ENCODE peak calls at places on chromosome 16, in seven cellular contexts. One of them, this sample, is unnamed.

GRCh38 chr16:84970447-84971127 is 40.7 kb downstream of the ZDHHC7 start:
- DNase-seq in HFF-Myc: peak
- DNase-seq in cardiac fibroblast: peak
- DNase-seq in adrenal gland: peak
- DNase-seq in B cell: peak
- DNase-seq in transverse colon: peak
- DNase-seq in esophagus muscularis mucosa: no peak
- DNase-seq in this sample: peak

GRCh38 chr16:81174644-81175324 is 63.7 kb upstream of the BCO1 start:
- DNase-seq in HFF-Myc: peak
- DNase-seq in cardiac fibroblast: peak
- DNase-seq in adrenal gland: no peak
- DNase-seq in B cell: no peak
- DNase-seq in transverse colon: no peak
- DNase-seq in esophagus muscularis mucosa: no peak
- DNase-seq in this sample: peak

GRCh38 chr16:84449156-84450140 is 55.0 kb downstream of the MEAK7 start:
- DNase-seq in HFF-Myc: no peak
- DNase-seq in cardiac fibroblast: no peak
- DNase-seq in adrenal gland: no peak
- DNase-seq in B cell: no peak
- DNase-seq in transverse colon: peak
- DNase-seq in esophagus muscularis mucosa: no peak
- DNase-seq in this sample: no peak

GRCh38 chr16:50497592-50497991 is 50.6 kb upstream of the NKD1 start:
- DNase-seq in HFF-Myc: no peak
- DNase-seq in cardiac fibroblast: no peak
- DNase-seq in adrenal gland: no peak
- DNase-seq in B cell: no peak
- DNase-seq in transverse colon: no peak
- DNase-seq in esophagus muscularis mucosa: no peak
- DNase-seq in this sample: peak

GRCh38 chr16:86763819-86764218 is 185.5 kb downstream of the FOXL1 start:
- DNase-seq in HFF-Myc: no peak
- DNase-seq in cardiac fibroblast: no peak
- DNase-seq in adrenal gland: no peak
- DNase-seq in B cell: no peak
- DNase-seq in transverse colon: no peak
- DNase-seq in esophagus muscularis mucosa: no peak
- DNase-seq in this sample: no peak

GRCh38 chr16:27230562-27230991 is 27.3 kb downstream of the KDM8 start:
- DNase-seq in HFF-Myc: no peak
- DNase-seq in cardiac fibroblast: no peak
- DNase-seq in adrenal gland: no peak
- DNase-seq in B cell: peak
- DNase-seq in transverse colon: peak
- DNase-seq in esophagus muscularis mucosa: no peak
- DNase-seq in this sample: no peak

GRCh38 chr16:3147046-3147756 is 12.4 kb downstream of the ZNF213 start:
- DNase-seq in HFF-Myc: no peak
- DNase-seq in cardiac fibroblast: no peak
- DNase-seq in adrenal gland: no peak
- DNase-seq in B cell: no peak
- DNase-seq in transverse colon: no peak
- DNase-seq in esophagus muscularis mucosa: no peak
- DNase-seq in this sample: no peak

GRCh38 chr16:65071371-65072311 is 50.2 kb downstream of the CDH11 start:
- DNase-seq in HFF-Myc: no peak
- DNase-seq in cardiac fibroblast: peak
- DNase-seq in adrenal gland: peak
- DNase-seq in B cell: no peak
- DNase-seq in transverse colon: peak
- DNase-seq in esophagus muscularis mucosa: peak
- DNase-seq in this sample: peak

GRCh38 chr16:2487903-2488531 is 13.1 kb downstream of the TBC1D24 start:
- DNase-seq in HFF-Myc: no peak
- DNase-seq in cardiac fibroblast: no peak
- DNase-seq in adrenal gland: no peak
- DNase-seq in B cell: no peak
- DNase-seq in transverse colon: no peak
- DNase-seq in esophagus muscularis mucosa: no peak
- DNase-seq in this sample: no peak

GRCh38 chr16:8631373-8631772 is 9.9 kb downstream of the METTL22 start:
- DNase-seq in HFF-Myc: no peak
- DNase-seq in cardiac fibroblast: peak
- DNase-seq in adrenal gland: no peak
- DNase-seq in B cell: no peak
- DNase-seq in transverse colon: no peak
- DNase-seq in esophagus muscularis mucosa: no peak
- DNase-seq in this sample: no peak

GRCh38 chr16:1308036-1308976 is 1.1 kb upstream of the UBE2I start:
- DNase-seq in HFF-Myc: no peak
- DNase-seq in cardiac fibroblast: no peak
- DNase-seq in adrenal gland: no peak
- DNase-seq in B cell: no peak
- DNase-seq in transverse colon: peak
- DNase-seq in esophagus muscularis mucosa: no peak
- DNase-seq in this sample: no peak

GRCh38 chr16:84925092-84925772 is 86.1 kb downstream of the ZDHHC7 start:
- DNase-seq in HFF-Myc: no peak
- DNase-seq in cardiac fibroblast: peak
- DNase-seq in adrenal gland: peak
- DNase-seq in B cell: peak
- DNase-seq in transverse colon: peak
- DNase-seq in esophagus muscularis mucosa: no peak
- DNase-seq in this sample: no peak

GRCh38 chr16:31695667-31696066 is 168.0 kb downstream of the AHSP start:
- DNase-seq in HFF-Myc: no peak
- DNase-seq in cardiac fibroblast: no peak
- DNase-seq in adrenal gland: no peak
- DNase-seq in B cell: no peak
- DNase-seq in transverse colon: no peak
- DNase-seq in esophagus muscularis mucosa: peak
- DNase-seq in this sample: no peak

GRCh38 chr16:62549875-62550274 is 513.6 kb upstream of the CDH8 start:
- DNase-seq in HFF-Myc: no peak
- DNase-seq in cardiac fibroblast: no peak
- DNase-seq in adrenal gland: no peak
- DNase-seq in B cell: no peak
- DNase-seq in transverse colon: no peak
- DNase-seq in esophagus muscularis mucosa: no peak
- DNase-seq in this sample: no peak

GRCh38 chr16:1078579-1079021 is 6.1 kb downstream of the SSTR5 start:
- DNase-seq in HFF-Myc: no peak
- DNase-seq in cardiac fibroblast: peak
- DNase-seq in adrenal gland: peak
- DNase-seq in B cell: no peak
- DNase-seq in transverse colon: peak
- DNase-seq in esophagus muscularis mucosa: no peak
- DNase-seq in this sample: peak

GRCh38 chr16:78894872-78895271 is 705.7 kb downstream of the MAF start:
- DNase-seq in HFF-Myc: no peak
- DNase-seq in cardiac fibroblast: no peak
- DNase-seq in adrenal gland: no peak
- DNase-seq in B cell: no peak
- DNase-seq in transverse colon: no peak
- DNase-seq in esophagus muscularis mucosa: no peak
- DNase-seq in this sample: no peak

GRCh38 chr16:75761111-75761510 is 34.8 kb upstream of the CPHXL start:
- DNase-seq in HFF-Myc: no peak
- DNase-seq in cardiac fibroblast: peak
- DNase-seq in adrenal gland: no peak
- DNase-seq in B cell: no peak
- DNase-seq in transverse colon: no peak
- DNase-seq in esophagus muscularis mucosa: no peak
- DNase-seq in this sample: peak

GRCh38 chr16:2188395-2188794 is 8.0 kb downstream of the CASKIN1 start:
- DNase-seq in HFF-Myc: no peak
- DNase-seq in cardiac fibroblast: no peak
- DNase-seq in adrenal gland: no peak
- DNase-seq in B cell: no peak
- DNase-seq in transverse colon: no peak
- DNase-seq in esophagus muscularis mucosa: no peak
- DNase-seq in this sample: no peak

GRCh38 chr16:77723108-77723514 is 797 bp downstream of the NUDT7 start:
- DNase-seq in HFF-Myc: no peak
- DNase-seq in cardiac fibroblast: peak
- DNase-seq in adrenal gland: peak
- DNase-seq in B cell: no peak
- DNase-seq in transverse colon: peak
- DNase-seq in esophagus muscularis mucosa: no peak
- DNase-seq in this sample: no peak

GRCh38 chr16:30652005-30652296 is 1.2 kb downstream of the PRR14 start:
- DNase-seq in HFF-Myc: no peak
- DNase-seq in cardiac fibroblast: no peak
- DNase-seq in adrenal gland: no peak
- DNase-seq in B cell: no peak
- DNase-seq in transverse colon: no peak
- DNase-seq in esophagus muscularis mucosa: no peak
- DNase-seq in this sample: no peak

GRCh38 chr16:30649725-30650368 is 913 bp upstream of the PRR14 start:
- DNase-seq in HFF-Myc: no peak
- DNase-seq in cardiac fibroblast: no peak
- DNase-seq in adrenal gland: no peak
- DNase-seq in B cell: no peak
- DNase-seq in transverse colon: no peak
- DNase-seq in esophagus muscularis mucosa: peak
- DNase-seq in this sample: no peak

GRCh38 chr16:30651124-30652004 is 604 bp downstream of the PRR14 start:
- DNase-seq in HFF-Myc: no peak
- DNase-seq in cardiac fibroblast: peak
- DNase-seq in adrenal gland: peak
- DNase-seq in B cell: peak
- DNase-seq in transverse colon: peak
- DNase-seq in esophagus muscularis mucosa: peak
- DNase-seq in this sample: peak

GRCh38 chr16:30652718-30653117 is 2.0 kb downstream of the PRR14 start:
- DNase-seq in HFF-Myc: no peak
- DNase-seq in cardiac fibroblast: no peak
- DNase-seq in adrenal gland: no peak
- DNase-seq in B cell: no peak
- DNase-seq in transverse colon: no peak
- DNase-seq in esophagus muscularis mucosa: no peak
- DNase-seq in this sample: no peak

GRCh38 chr16:30650369-30651123 is at the start of gene PRR14:
- DNase-seq in HFF-Myc: peak
- DNase-seq in cardiac fibroblast: peak
- DNase-seq in adrenal gland: peak
- DNase-seq in B cell: peak
- DNase-seq in transverse colon: peak
- DNase-seq in esophagus muscularis mucosa: peak
- DNase-seq in this sample: peak
- TF ChIP-seq CTCF in HFF-Myc: no peak
- TF ChIP-seq CTCF in cardiac fibroblast: peak
- TF ChIP-seq CTCF in adrenal gland: peak
- TF ChIP-seq CTCF in B cell: no peak
- TF ChIP-seq CTCF in transverse colon: peak
- TF ChIP-seq CTCF in esophagus muscularis mucosa: peak
- TF ChIP-seq CTCF in this sample: peak

GRCh38 chr16:24689128-24689527 is 40.3 kb upstream of the TNRC6A start:
- DNase-seq in HFF-Myc: no peak
- DNase-seq in cardiac fibroblast: peak
- DNase-seq in adrenal gland: peak
- DNase-seq in B cell: no peak
- DNase-seq in transverse colon: no peak
- DNase-seq in esophagus muscularis mucosa: no peak
- DNase-seq in this sample: no peak
- TF ChIP-seq CTCF in HFF-Myc: peak
- TF ChIP-seq CTCF in cardiac fibroblast: peak
- TF ChIP-seq CTCF in adrenal gland: peak
- TF ChIP-seq CTCF in B cell: no peak
- TF ChIP-seq CTCF in transverse colon: no peak
- TF ChIP-seq CTCF in esophagus muscularis mucosa: peak
- TF ChIP-seq CTCF in this sample: peak

GRCh38 chr16:17461951-17462729 is 8.6 kb downstream of the XYLT1 start:
- DNase-seq in HFF-Myc: no peak
- DNase-seq in cardiac fibroblast: no peak
- DNase-seq in adrenal gland: no peak
- DNase-seq in B cell: no peak
- DNase-seq in transverse colon: peak
- DNase-seq in esophagus muscularis mucosa: no peak
- DNase-seq in this sample: no peak
- TF ChIP-seq CTCF in HFF-Myc: no peak
- TF ChIP-seq CTCF in cardiac fibroblast: no peak
- TF ChIP-seq CTCF in adrenal gland: no peak
- TF ChIP-seq CTCF in B cell: no peak
- TF ChIP-seq CTCF in transverse colon: no peak
- TF ChIP-seq CTCF in esophagus muscularis mucosa: no peak
- TF ChIP-seq CTCF in this sample: no peak

GRCh38 chr16:20349615-20350014 is 2.9 kb downstream of the UMOD start:
- DNase-seq in HFF-Myc: no peak
- DNase-seq in cardiac fibroblast: no peak
- DNase-seq in adrenal gland: no peak
- DNase-seq in B cell: no peak
- DNase-seq in transverse colon: no peak
- DNase-seq in esophagus muscularis mucosa: no peak
- DNase-seq in this sample: no peak

GRCh38 chr16:20359997-20360396 is 7.5 kb upstream of the UMOD start:
- DNase-seq in HFF-Myc: no peak
- DNase-seq in cardiac fibroblast: no peak
- DNase-seq in adrenal gland: no peak
- DNase-seq in B cell: no peak
- DNase-seq in transverse colon: no peak
- DNase-seq in esophagus muscularis mucosa: no peak
- DNase-seq in this sample: no peak

GRCh38 chr16:20353379-20353778 is 864 bp upstream of the UMOD start:
- DNase-seq in HFF-Myc: no peak
- DNase-seq in cardiac fibroblast: no peak
- DNase-seq in adrenal gland: no peak
- DNase-seq in B cell: no peak
- DNase-seq in transverse colon: no peak
- DNase-seq in esophagus muscularis mucosa: no peak
- DNase-seq in this sample: no peak

GRCh38 chr16:20352615-20353014 is at the start of gene UMOD:
- DNase-seq in HFF-Myc: no peak
- DNase-seq in cardiac fibroblast: no peak
- DNase-seq in adrenal gland: no peak
- DNase-seq in B cell: no peak
- DNase-seq in transverse colon: no peak
- DNase-seq in esophagus muscularis mucosa: no peak
- DNase-seq in this sample: no peak

DNA sequence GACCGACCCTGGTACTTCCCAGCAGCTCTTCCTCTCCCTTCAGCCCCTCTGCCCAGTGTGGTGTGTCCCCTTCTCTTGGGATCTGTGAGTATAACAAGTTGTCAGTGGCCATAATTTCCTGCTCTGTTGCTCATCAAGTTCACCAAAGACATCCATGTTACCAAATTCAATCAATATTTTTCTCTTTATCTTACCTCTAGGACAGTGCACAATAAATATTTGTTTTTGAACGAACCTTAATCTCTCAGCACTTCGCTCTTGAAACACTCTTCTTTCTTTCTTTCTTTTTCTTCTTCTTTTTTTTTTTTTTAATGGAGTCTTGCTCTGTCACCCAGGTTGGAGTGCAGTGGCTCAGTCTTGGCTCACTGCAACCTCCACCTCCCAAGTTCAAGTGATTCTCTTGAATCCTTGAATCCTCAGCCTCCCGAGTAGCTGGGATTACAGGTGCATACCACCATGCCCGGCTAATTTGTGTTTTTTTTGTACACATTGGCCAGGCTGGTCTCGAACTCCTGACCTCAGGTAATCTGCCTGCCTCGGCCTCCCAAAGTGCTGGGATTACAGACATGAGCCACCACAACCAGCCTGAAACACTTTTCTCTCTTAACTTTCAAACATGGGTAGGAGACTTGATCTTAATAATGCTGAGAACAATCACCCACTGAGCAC is 2.7 kb upstream of the UMOD start:
- DNase-seq in HFF-Myc: no peak
- DNase-seq in cardiac fibroblast: no peak
- DNase-seq in adrenal gland: no peak
- DNase-seq in B cell: no peak
- DNase-seq in transverse colon: no peak
- DNase-seq in esophagus muscularis mucosa: no peak
- DNase-seq in this sample: no peak
- TF ChIP-seq CTCF in HFF-Myc: no peak
- TF ChIP-seq CTCF in cardiac fibroblast: no peak
- TF ChIP-seq CTCF in adrenal gland: no peak
- TF ChIP-seq CTCF in B cell: no peak
- TF ChIP-seq CTCF in transverse colon: no peak
- TF ChIP-seq CTCF in esophagus muscularis mucosa: no peak
- TF ChIP-seq CTCF in this sample: no peak